ENCODE peak calls at places on chromosome 12, in five cellular contexts. One of them, this sample, is unnamed.

GRCh38 chr12:27620121-27620520 is 76.1 kb upstream of the REP15 start:
- DNase-seq in uterus: no peak
- DNase-seq in ELR: no peak
- DNase-seq in fibroblast of the aortic adventitia: no peak
- DNase-seq in hippocampal formation: no peak
- DNase-seq in this sample: no peak

GRCh38 chr12:124821252-124822200 is 42.1 kb downstream of the SCARB1 start:
- DNase-seq in uterus: no peak
- DNase-seq in ELR: no peak
- DNase-seq in fibroblast of the aortic adventitia: no peak
- DNase-seq in hippocampal formation: no peak
- DNase-seq in this sample: no peak

GRCh38 chr12:124422570-124423523 is 128.0 kb downstream of the RFLNA start:
- DNase-seq in uterus: peak
- DNase-seq in ELR: peak
- DNase-seq in fibroblast of the aortic adventitia: peak
- DNase-seq in hippocampal formation: peak
- DNase-seq in this sample: peak

GRCh38 chr12:27682534-27682933 is 13.7 kb upstream of the REP15 start:
- DNase-seq in uterus: no peak
- DNase-seq in ELR: peak
- DNase-seq in fibroblast of the aortic adventitia: no peak
- DNase-seq in hippocampal formation: no peak
- DNase-seq in this sample: no peak

GRCh38 chr12:128057586-128057985 is 209.4 kb upstream of the TMEM132C start:
- DNase-seq in uterus: no peak
- DNase-seq in ELR: no peak
- DNase-seq in fibroblast of the aortic adventitia: no peak
- DNase-seq in hippocampal formation: no peak
- DNase-seq in this sample: no peak

GRCh38 chr12:96466939-96467751 is 22.2 kb upstream of the CFAP54 start:
- DNase-seq in uterus: no peak
- DNase-seq in ELR: peak
- DNase-seq in fibroblast of the aortic adventitia: peak
- DNase-seq in hippocampal formation: no peak
- DNase-seq in this sample: no peak

GRCh38 chr12:37546206-37546605 is 770.4 kb upstream of the ALG10B start:
- DNase-seq in uterus: no peak
- DNase-seq in ELR: no peak
- DNase-seq in fibroblast of the aortic adventitia: no peak
- DNase-seq in hippocampal formation: no peak
- DNase-seq in this sample: no peak

GRCh38 chr12:24530689-24531088 is 418.2 kb downstream of the BCAT1 start:
- DNase-seq in uterus: no peak
- DNase-seq in ELR: no peak
- DNase-seq in fibroblast of the aortic adventitia: no peak
- DNase-seq in hippocampal formation: no peak
- DNase-seq in this sample: no peak

GRCh38 chr12:47216150-47216677 is 136.5 kb upstream of the AMIGO2 start:
- DNase-seq in uterus: no peak
- DNase-seq in ELR: no peak
- DNase-seq in fibroblast of the aortic adventitia: no peak
- DNase-seq in hippocampal formation: peak
- DNase-seq in this sample: no peak

GRCh38 chr12:53231859-53232640 is at the start of gene RARG:
- DNase-seq in uterus: peak
- DNase-seq in ELR: peak
- DNase-seq in fibroblast of the aortic adventitia: peak
- DNase-seq in hippocampal formation: peak
- DNase-seq in this sample: peak

GRCh38 chr12:100860611-100861010 is 66.0 kb downstream of the ANO4 start:
- DNase-seq in uterus: no peak
- DNase-seq in ELR: no peak
- DNase-seq in fibroblast of the aortic adventitia: no peak
- DNase-seq in hippocampal formation: no peak
- DNase-seq in this sample: no peak